ENCODE peak calls at places on chromosomes 7 and 10, in five cellular contexts. N is anterior cingulate cortex; C is Calu3; D is non-pigmented ciliary epithelial cell; R is activated CD4-positive, alpha-beta T cell treated with anti-CD3 and anti-CD28 coated beads, Interleukin-2, amount 10 ng/mL, durations not matched to agents 7 days and 5 days. G is an unnamed sample.

GRCh38 chr7:38506004-38506403 is 125.2 kb downstream of the AMPH start:
- DNase-seq in N (no peak), C (no peak), D (no peak), R (no peak), G (no peak)

GRCh38 chr10:93294004-93294403 is 188.1 kb downstream of the MYOF start:
- DNase-seq in N (no peak), C (no peak), D (no peak), R (no peak), G (no peak)

GRCh38 chr7:25857376-25858067 is 294.5 kb upstream of the NFE2L3 start:
- DNase-seq in N (no peak), C (peak; percentile 47), D (no peak), R (no peak), G (no peak)

GRCh38 chr7:108413782-108414492 is 42.3 kb downstream of the NRCAM start:
- DNase-seq in N (no peak), C (no peak), D (peak; percentile 54), R (no peak), G (peak; percentile 59)

GRCh38 chr7:18866359-18867036 is 250.9 kb downstream of the TWIST1 start:
- DNase-seq in N (no peak), C (peak; percentile 76), D (peak; percentile 99), R (no peak), G (peak; percentile 67)

GRCh38 chr7:97373743-97374142 is 256.2 kb downstream of the SDHAF3 start:
- DNase-seq in N (no peak), C (no peak), D (no peak), R (no peak), G (no peak)

GRCh38 chr7:55174856-55175255 is 156.0 kb downstream of the EGFR start:
- DNase-seq in N (no peak), C (no peak), D (no peak), R (no peak), G (no peak)

GRCh38 chr7:109101332-109101731 is 531.7 kb downstream of the DNAJB9 start:
- DNase-seq in N (no peak), C (no peak), D (no peak), R (no peak), G (no peak)

GRCh38 chr7:24401628-24402593 is 117.9 kb downstream of the NPY start:
- DNase-seq in N (no peak), C (no peak), D (no peak), R (no peak), G (peak; percentile 17)

GRCh38 chr10:116848912-116849270 is 408 bp upstream of the ENO4 start:
- DNase-seq in N (no peak), C (no peak), D (no peak), R (no peak), G (no peak)